ENCODE peak calls at places on chromosomes 7 and 10, in nine cellular contexts. H is GM12891, I is H54, S is tibial nerve, D is Peyer's patch, A is A549, P is adrenal gland, E is body of pancreas, R is IMR-90. O is an unnamed sample.

GRCh38 chr7:27714831-27715444 is 25.0 kb upstream of the TAX1BP1 start:
- DNase-seq in H (no peak), R (peak; percentile 66), D (no peak), P (no peak), E (no peak), I (no peak), A (no peak), S (no peak), O (no peak)

GRCh38 chr10:93745411-93746065 is 12.2 kb upstream of the LGI1 start:
- DNase-seq in H (no peak), R (no peak), S (no peak), P (no peak), D (no peak), I (peak; percentile 53), E (no peak), A (peak; percentile 44), O (peak; percentile 23)

GRCh38 chr10:46526682-46527038 is 29.8 kb downstream of the GPRIN2 start:
- DNase-seq in A (peak; percentile 95), E (peak; percentile 39), I (no peak), S (no peak), R (no peak), D (no peak), H (no peak), P (peak; percentile 21), O (no peak)

GRCh38 chr10:596725-597345 is 92.6 kb downstream of the DIP2C start:
- DNase-seq in H (no peak), P (no peak), I (no peak), E (no peak), D (no peak), A (no peak), S (no peak), R (no peak), O (no peak)

GRCh38 chr10:59098387-59098786 is 78.1 kb upstream of the PHYHIPL start:
- DNase-seq in R (peak; percentile 65), E (peak; percentile 29), A (no peak), S (no peak), P (peak; percentile 26), I (no peak), D (no peak), H (no peak), O (no peak)

GRCh38 chr10:97042081-97042480 is 143.7 kb downstream of the SLIT1 start:
- DNase-seq in R (no peak), P (no peak), A (no peak), I (no peak), D (no peak), S (no peak), H (no peak), E (no peak), O (no peak)

GRCh38 chr7:6641305-6642035 is 4.4 kb downstream of the ZNF316 start:
- DNase-seq in A (no peak), R (no peak), I (no peak), P (no peak), E (no peak), S (no peak), H (no peak), D (no peak), O (no peak)

GRCh38 chr7:41886257-41886905 is 183.5 kb upstream of the INHBA start:
- DNase-seq in I (peak; percentile 58), E (peak; percentile 25), D (no peak), P (peak; percentile 36), S (peak; percentile 26), R (peak; percentile 95), H (no peak), A (no peak), O (no peak)

GRCh38 chr7:64794171-64794844 is at the start of gene ZNF138:
- DNase-seq in S (peak; percentile 95), E (peak; percentile 95), I (peak; percentile 95), P (peak; percentile 98), A (peak; percentile 95), R (peak; percentile 91), H (peak; percentile 86), D (peak; percentile 97), O (peak; percentile 96)
- TF ChIP-seq POLR2A in S (peak; percentile 53), E (peak; percentile 79), I (peak; percentile 71), P (no peak), A (peak; percentile 65), R (peak; percentile 47), H (peak; percentile 84), D (peak; percentile 35), O (peak; percentile 78)

GRCh38 chr10:3774814-3775670 is 10.0 kb downstream of the KLF6 start:
- DNase-seq in E (no peak), R (peak; percentile 91), I (no peak), H (no peak), S (no peak), A (peak; percentile 74), P (no peak), D (no peak), O (peak; percentile 50)

GRCh38 chr10:3775671-3776551 is 9.1 kb downstream of the KLF6 start:
- DNase-seq in P (no peak), A (peak; percentile 47), R (peak; percentile 67), I (no peak), S (no peak), H (no peak), D (no peak), E (peak; percentile 42), O (peak; percentile 48)

GRCh38 chr10:3777876-3778707 is 6.9 kb downstream of the KLF6 start:
- DNase-seq in A (no peak), H (no peak), R (peak; percentile 16), E (no peak), S (no peak), P (no peak), D (no peak), I (no peak), O (no peak)

GRCh38 chr10:3778708-3779108 is 6.3 kb downstream of the KLF6 start:
- DNase-seq in A (no peak), D (no peak), P (no peak), R (peak; percentile 12), I (no peak), S (no peak), H (no peak), E (no peak), O (no peak)

DNA sequence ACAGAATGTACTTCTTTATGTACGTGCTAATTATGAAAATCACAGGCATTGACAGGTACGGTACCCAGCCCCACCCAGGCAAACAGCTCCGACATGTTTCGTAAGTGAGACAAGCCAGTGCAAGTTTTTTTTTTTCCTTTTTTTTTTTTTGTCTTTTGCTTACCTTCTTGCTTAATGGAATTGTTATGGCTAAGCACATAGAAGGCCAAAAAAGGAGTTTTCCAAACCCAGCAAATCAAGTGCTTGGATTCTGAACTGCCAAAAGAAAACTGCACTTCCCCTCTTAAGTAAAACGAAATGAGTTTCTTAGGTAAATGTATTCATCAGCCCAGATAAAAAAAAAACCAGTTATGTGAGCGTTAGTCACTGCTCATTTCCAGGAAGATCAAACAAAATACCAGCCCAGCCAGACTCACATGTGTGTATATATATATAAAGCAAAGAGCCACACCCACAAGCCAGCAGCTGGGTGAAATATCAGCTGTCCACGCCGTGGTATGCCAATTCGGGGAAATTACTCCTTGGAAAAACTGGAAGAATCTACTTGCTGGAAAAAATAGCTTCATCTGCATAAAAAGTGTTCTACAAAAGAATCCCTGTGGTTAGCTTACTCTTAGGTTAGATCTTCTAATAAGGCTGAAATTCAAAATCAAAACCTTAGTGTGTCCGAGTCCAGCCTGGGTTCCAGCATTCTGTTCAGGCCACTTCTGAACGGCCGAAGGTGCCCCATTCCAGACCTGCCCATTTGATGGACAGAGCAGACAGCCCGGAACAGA is 8.0 kb downstream of the KLF6 start:
- DNase-seq in I (no peak), P (no peak), E (peak; percentile 82), A (peak; percentile 75), D (no peak), R (peak; percentile 94), H (no peak), S (no peak), O (peak; percentile 32)
- TF ChIP-seq POLR2A in I (no peak), P (no peak), E (peak; percentile 15), A (no peak), D (no peak), R (no peak), H (peak; percentile 27), S (no peak), O (no peak)

GRCh38 chr10:31709028-31709427 is 219.6 kb downstream of the ARHGAP12 start:
- DNase-seq in A (no peak), P (no peak), E (no peak), S (no peak), D (no peak), H (no peak), R (no peak), I (no peak), O (no peak)

GRCh38 chr10:31708513-31708912 is 220.1 kb downstream of the ARHGAP12 start:
- DNase-seq in H (no peak), A (no peak), I (no peak), S (no peak), E (no peak), R (no peak), P (no peak), D (no peak), O (no peak)

GRCh38 chr10:31706464-31706863 is 222.2 kb downstream of the ARHGAP12 start:
- DNase-seq in E (no peak), R (no peak), H (no peak), D (no peak), I (no peak), P (no peak), A (no peak), S (no peak), O (no peak)

GRCh38 chr10:31707578-31708411 is 220.8 kb downstream of the ARHGAP12 start:
- DNase-seq in E (no peak), I (peak; percentile 30), R (peak; percentile 77), A (no peak), H (peak; percentile 44), D (no peak), S (peak; percentile 40), P (peak; percentile 62), O (no peak)

DNA sequence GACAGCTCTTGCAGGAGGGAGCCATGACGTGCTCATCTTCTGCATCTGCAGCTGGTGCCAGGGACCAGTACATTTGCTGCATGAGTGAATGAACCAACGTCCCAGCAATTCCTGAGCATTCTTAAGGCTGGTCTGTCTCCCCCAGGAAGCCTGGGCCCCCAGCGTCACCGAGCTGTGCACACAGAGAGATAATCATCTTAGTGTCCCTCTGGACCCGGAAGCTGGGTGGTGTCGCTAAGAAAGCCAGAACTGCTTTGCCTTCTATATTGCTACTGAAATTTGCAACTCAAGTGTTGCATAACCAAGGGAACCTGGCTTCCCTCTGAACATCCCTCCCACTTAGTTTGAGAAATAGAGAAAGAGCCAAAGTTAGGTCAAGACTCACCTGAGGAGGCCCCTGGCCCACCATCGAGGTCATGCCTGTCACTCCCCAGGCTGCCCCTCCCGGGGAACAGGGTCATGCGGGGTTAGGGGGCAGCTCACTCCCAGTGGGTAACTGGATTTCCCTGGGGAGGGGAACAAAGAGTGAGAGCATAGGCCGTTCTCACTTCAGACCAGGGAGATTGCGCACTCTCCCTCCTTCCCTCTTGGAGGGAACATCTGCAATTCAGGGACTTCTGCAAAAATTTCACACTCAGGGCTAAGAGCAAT is 221.6 kb downstream of the ARHGAP12 start:
- DNase-seq in I (no peak), E (no peak), P (peak; percentile 48), R (no peak), H (no peak), S (no peak), A (no peak), D (no peak), O (no peak)
- TF ChIP-seq POLR2A in I (no peak), E (no peak), P (peak; percentile 2), R (no peak), H (no peak), S (no peak), A (no peak), D (no peak), O (no peak)

DNA sequence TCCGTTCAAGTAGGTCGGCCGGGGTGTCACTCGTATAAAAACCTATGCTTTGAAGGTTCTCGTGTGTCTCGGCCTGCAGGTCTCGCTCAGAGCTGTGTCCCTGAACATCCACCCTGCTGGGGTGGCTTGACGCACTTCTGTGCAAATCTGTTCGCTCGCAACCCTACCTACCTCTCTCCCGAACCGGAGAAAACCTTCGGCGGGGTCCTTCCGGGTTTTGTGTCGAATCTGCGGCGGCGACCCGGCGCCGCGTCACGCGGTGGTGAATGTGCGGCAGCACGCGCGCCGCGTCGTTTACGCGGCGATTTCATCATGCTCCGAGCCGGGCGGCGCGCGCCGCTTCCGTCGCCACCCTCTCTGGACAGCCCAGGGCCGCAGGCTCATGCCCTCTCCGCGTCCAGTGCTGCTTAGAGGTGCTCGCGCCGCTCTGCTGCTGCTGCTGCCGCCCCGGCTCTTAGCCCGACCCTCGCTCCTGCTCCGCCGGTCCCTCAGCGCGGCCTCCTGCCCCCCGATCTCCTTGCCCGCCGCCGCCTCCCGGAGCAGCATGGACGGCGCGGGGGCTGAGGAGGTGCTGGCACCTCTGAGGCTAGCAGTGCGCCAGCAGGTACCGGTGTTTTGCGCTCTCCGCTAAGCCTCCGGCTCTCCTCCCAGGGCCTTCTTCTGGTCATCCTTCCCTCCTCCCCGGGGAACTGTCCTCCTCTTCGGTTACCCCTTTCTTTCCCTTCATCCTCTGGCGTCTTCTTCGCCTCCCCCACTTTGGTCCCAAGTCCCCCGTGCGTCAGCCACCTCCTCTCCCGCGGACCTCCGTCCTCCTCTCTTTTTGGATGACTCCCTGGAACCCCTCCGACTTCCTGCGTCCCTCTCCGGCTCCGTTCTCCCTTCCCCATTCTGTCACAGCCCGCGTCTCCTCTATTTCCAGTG is at the start of gene GARS1:
- DNase-seq in P (peak; percentile 92), D (peak; percentile 87), A (peak; percentile 94), E (peak; percentile 90), H (peak; percentile 79), R (peak; percentile 92), S (peak; percentile 78), I (peak; percentile 89), O (peak; percentile 94)
- TF ChIP-seq POLR2A in P (peak; percentile 88), D (peak; percentile 90), A (peak; percentile 88), E (peak; percentile 94), H (peak; percentile 96), R (peak; percentile 94), S (peak; percentile 79), I (peak; percentile 98), O (peak; percentile 98)

O was measured in erythroblast.